ENCODE peak calls at places on chromosomes 6 and 20, in eight cellular contexts. Z is WERI-Rb-1, J is PC-3, V is DND-41, Y is tibial nerve, X is endodermal cell, D is stomach, L is fibroblast of lung. G is an unnamed sample.

GRCh38 chr20:2763186-2763585 is 37.2 kb downstream of the CPXM1 start:
- DNase-seq in Z (no peak), L (no peak), V (no peak), X (peak; percentile 60), D (peak; percentile 20), Y (no peak), J (no peak), G (no peak)

GRCh38 chr6:18861182-18861581 is 474.0 kb downstream of the RNF144B start:
- DNase-seq in J (no peak), D (no peak), Z (no peak), L (no peak), X (no peak), Y (no peak), V (no peak), G (no peak)

GRCh38 chr6:53103993-53104675 is 38.9 kb downstream of the FBXO9 start:
- DNase-seq in Z (no peak), V (no peak), J (peak; percentile 58), D (no peak), L (peak; percentile 20), Y (no peak), X (peak; percentile 32), G (no peak)

GRCh38 chr6:112298021-112298745 is 43.8 kb upstream of the LAMA4 start:
- DNase-seq in Y (no peak), L (peak; percentile 99), D (no peak), V (no peak), J (peak; percentile 73), Z (no peak), X (no peak), G (no peak)

GRCh38 chr20:9611921-9612320 is 97.5 kb downstream of the LAMP5 start:
- DNase-seq in V (no peak), Z (no peak), Y (no peak), J (no peak), D (no peak), X (no peak), L (no peak), G (no peak)

GRCh38 chr20:40390654-40391053 is 298.4 kb downstream of the MAFB start:
- DNase-seq in J (no peak), Y (no peak), V (no peak), L (no peak), Z (no peak), X (no peak), D (no peak), G (no peak)

GRCh38 chr6:117615981-117616961 is 14.0 kb upstream of the GOPC start:
- DNase-seq in J (no peak), V (no peak), D (no peak), L (no peak), X (peak; percentile 82), Y (no peak), Z (no peak), G (peak; percentile 11)

GRCh38 chr20:10674684-10675455 is 1.1 kb upstream of the JAG1 start:
- DNase-seq in D (peak; percentile 84), J (peak; percentile 88), X (peak; percentile 96), Y (peak; percentile 59), V (no peak), L (peak; percentile 71), Z (peak; percentile 81), G (no peak)

GRCh38 chr6:3117912-3118352 is 579 bp upstream of the BPHL start:
- DNase-seq in L (no peak), J (no peak), X (no peak), Y (no peak), D (no peak), Z (no peak), V (no peak), G (no peak)

GRCh38 chr6:3114377-3114776 is 4.1 kb upstream of the BPHL start:
- DNase-seq in V (no peak), D (no peak), Y (no peak), J (no peak), L (no peak), X (no peak), Z (no peak), G (no peak)

GRCh38 chr6:3119040-3119723 is 671 bp downstream of the BPHL start:
- DNase-seq in V (no peak), L (peak; percentile 35), Y (no peak), J (peak; percentile 35), Z (no peak), D (no peak), X (no peak), G (no peak)

GRCh38 chr6:3120765-3121089 is 2.2 kb downstream of the BPHL start:
- DNase-seq in L (no peak), D (no peak), V (no peak), X (no peak), Y (no peak), J (no peak), Z (no peak), G (no peak)

DNA sequence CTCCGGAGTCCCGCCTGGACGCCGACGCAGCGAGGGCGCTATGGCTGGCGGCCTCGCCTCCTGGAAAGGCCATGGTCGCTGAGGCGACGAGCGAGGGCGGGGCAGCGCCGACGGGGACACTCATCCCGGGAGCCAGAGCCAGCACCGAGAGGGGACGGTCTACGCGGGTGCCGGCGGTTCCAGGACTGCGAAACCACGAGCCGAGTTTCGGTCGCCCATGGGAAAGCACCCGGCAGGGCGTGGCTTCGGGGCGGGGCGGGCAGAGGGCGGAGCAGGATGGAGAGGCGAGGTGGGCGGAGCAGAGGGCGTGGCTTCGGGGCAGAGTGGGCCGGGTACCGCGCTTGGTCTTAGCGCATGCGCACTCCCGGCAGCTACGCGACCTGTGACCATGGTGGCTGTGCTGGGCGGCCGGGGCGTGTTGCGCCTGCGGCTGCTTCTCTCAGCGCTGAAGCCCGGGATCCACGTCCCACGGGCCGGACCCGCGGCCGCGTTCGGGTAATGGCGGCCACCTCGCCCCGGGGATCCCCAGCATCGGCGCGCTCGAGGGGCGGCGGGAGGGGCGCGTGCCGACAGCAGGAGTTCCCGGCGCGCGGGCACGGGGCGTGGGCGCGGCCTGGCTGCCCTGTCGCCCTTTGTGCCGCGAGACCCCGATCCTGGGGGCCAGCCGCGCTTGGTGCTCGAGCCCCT is at the start of gene BPHL:
- DNase-seq in L (peak; percentile 92), J (peak; percentile 95), V (peak; percentile 96), D (peak; percentile 99), X (peak; percentile 99), Y (peak; percentile 97), Z (peak; percentile 100), G (peak; percentile 97)
- TF ChIP-seq CTCF in L (no peak), J (no peak), V (peak; percentile 10), D (no peak), X (no peak), Y (no peak), Z (peak; percentile 33), G (no peak)

DNA sequence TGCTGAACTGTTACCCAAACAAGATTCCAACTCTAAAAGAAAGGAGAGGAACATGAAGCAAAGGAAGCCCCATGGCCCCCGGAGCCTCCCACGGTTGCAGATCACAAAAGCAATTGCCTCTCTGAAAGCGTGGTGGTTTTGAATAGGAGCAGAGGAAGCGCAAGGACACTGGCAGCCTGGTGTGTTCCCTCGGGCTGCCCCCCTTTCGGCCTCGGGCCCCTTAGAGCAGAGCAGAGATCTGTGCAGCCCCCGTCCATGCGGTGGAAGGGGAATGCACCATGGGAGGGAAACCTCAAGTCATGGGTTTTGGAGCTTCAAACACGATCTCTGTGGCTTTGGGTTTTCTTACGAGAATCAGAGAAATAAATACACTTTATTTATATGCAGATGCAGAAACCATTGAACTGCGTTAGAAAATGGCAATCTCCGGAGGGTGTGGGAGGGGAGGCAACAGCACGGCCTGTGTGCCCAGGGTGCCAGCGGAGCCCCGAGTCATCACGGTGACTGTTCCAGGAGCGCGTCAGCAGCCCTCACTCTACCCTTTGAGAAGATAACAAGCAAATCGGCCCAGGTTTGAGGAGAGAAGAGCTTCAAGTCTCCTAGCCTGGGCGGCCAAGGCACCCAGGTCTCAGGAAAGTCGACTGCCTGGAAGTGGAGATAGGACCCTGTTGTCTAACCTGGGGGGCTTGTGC is 20.5 kb downstream of the FOXF2 start:
- DNase-seq in D (no peak), Z (peak; percentile 3), X (no peak), J (no peak), L (no peak), Y (no peak), V (no peak), G (no peak)
- H3K27me3 ChIP-seq in D (no peaks in the 10 kb centered on the region), Z (no peaks in the 10 kb centered on the region), X (no peaks in the 10 kb centered on the region), J (peaks cover 37% of the 10 kb centered on the region), L (no peaks in the 10 kb centered on the region), Y (no peaks in the 10 kb centered on the region), V (no peaks in the 10 kb centered on the region), G (no peaks in the 10 kb centered on the region)

DNA sequence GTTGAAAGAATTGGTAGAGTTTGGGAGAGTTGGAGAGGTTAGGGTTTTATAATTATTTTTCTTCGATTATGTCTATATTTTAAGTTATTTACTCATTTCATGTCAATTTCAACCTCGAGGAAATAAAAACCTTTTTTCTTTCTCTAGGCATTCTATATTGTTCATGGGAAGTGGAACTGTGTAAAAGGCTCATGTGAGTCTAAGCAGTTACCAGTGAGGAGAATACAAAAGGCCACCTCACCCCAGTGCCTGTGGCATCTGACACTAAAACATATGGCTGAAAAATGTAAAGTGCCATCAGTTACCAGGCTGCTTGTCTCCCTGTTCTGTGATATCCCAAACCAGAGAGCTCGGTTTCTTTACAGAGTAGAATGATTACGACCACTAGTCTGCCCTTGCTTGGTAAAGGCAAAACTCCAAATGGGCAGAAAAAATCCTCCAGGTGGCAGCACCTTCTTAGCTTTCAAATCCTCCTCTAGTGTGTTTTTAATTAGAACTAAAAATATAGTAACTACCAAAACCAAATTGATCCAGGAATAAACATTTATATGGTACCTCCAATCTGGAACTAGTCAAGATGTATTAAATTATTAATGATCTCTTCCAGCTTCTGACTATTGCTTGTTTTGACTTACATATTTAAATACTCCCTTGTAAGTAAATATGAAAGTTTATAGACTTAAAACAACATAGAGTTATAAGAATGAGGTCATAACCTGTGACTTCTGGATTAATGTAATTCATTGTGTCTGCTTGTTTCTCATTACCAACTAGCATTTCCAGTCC is 122.6 kb upstream of the MCHR2 start:
- DNase-seq in J (peak; percentile 79), L (peak; percentile 82), V (peak; percentile 65), X (peak; percentile 85), D (no peak), Z (peak; percentile 52), Y (no peak), G (no peak)
- TF ChIP-seq CTCF in J (peak; percentile 84), L (peak; percentile 82), V (peak; percentile 89), X (peak; percentile 93), D (peak; percentile 23), Z (peak; percentile 55), Y (peak; percentile 63), G (no peak)

DNA sequence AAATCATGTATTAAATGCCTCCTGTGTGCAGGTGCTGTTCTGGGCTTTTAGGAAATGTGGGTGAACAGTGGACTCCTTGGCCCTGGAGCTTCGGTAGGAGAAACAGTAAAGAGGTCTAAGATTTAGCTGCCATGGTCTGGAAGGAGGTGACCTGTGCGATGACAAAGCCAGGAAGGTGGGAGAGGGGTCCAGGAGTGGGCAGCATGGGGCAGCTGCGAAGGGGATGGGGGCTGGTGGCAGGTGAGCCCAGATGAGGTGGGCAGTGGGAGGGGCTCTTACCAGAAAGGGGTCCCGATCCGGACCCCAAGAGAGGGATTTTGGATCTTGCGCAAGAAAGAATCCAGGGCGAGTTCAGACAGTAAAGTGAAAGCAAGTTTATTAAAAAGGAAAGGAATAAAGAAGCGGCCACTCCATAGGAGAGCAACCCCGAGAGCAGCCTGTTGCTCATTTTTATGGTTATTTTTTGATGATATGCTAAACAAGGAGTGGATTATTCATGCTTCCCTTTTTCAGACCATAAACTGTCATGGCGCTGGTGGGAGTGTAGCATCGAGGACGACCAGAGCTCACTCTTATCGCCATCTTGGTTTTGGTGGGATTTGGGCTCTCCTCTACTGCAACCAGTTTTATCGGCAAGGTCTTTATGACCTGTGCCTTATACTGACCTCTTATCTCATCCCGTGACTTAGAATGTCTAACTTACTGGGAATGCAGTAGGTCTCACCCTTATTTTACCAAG is 38.7 kb downstream of the PRR18 start:
- DNase-seq in D (no peak), V (no peak), L (no peak), Z (no peak), J (no peak), X (no peak), Y (no peak), G (no peak)
- H3K27me3 ChIP-seq in D (peaks cover 16% of the 10 kb centered on the region), V (no peaks in the 10 kb centered on the region), L (no peaks in the 10 kb centered on the region), Z (no peaks in the 10 kb centered on the region), J (no peaks in the 10 kb centered on the region), X (peaks cover 15% of the 10 kb centered on the region), Y (peaks cover 30% of the 10 kb centered on the region), G (no peaks in the 10 kb centered on the region)

GRCh38 chr6:79201127-79201526 is 33.4 kb downstream of the HMGN3 start:
- DNase-seq in D (no peak), V (no peak), Z (no peak), X (no peak), L (no peak), Y (no peak), J (peak; percentile 15), G (no peak)
- TF ChIP-seq CTCF in D (no peak), V (no peak), Z (no peak), X (no peak), L (no peak), Y (no peak), J (no peak), G (no peak)